ENCODE peak calls at places on chromosomes 6 and 20, in seven cellular contexts. One of them, this sample, is unnamed. For H3K4me1, the result is how much of the 10 kb centered on the place peaks cover.

GRCh38 chr6:127291495-127291894 is 24.8 kb downstream of the RNF146 start:
- DNase-seq in sigmoid colon: no peak
- DNase-seq in A549: no peak
- DNase-seq in ovary: no peak
- DNase-seq in MM.1S: no peak
- DNase-seq in heart right ventricle: no peak
- DNase-seq in mammary epithelial cell: no peak
- DNase-seq in this sample: no peak

GRCh38 chr6:24981385-24981758 is 45.6 kb upstream of the RIPOR2 start:
- DNase-seq in heart right ventricle: no peak
- DNase-seq in mammary epithelial cell: no peak
- DNase-seq in sigmoid colon: no peak
- DNase-seq in MM.1S: no peak
- DNase-seq in ovary: no peak
- DNase-seq in A549: no peak
- DNase-seq in this sample: no peak

GRCh38 chr6:18596529-18596835 is 209.3 kb downstream of the RNF144B start:
- DNase-seq in MM.1S: no peak
- DNase-seq in heart right ventricle: no peak
- DNase-seq in mammary epithelial cell: no peak
- DNase-seq in ovary: no peak
- DNase-seq in A549: no peak
- DNase-seq in sigmoid colon: no peak
- DNase-seq in this sample: no peak

GRCh38 chr6:14105547-14105946 is 12.0 kb upstream of the CD83 start:
- DNase-seq in mammary epithelial cell: no peak
- DNase-seq in sigmoid colon: no peak
- DNase-seq in MM.1S: no peak
- DNase-seq in ovary: no peak
- DNase-seq in heart right ventricle: no peak
- DNase-seq in A549: no peak
- DNase-seq in this sample: no peak

GRCh38 chr6:139374357-139375238 is at the start of gene CITED2:
- DNase-seq in MM.1S: peak
- DNase-seq in ovary: peak
- DNase-seq in A549: peak
- DNase-seq in sigmoid colon: peak
- DNase-seq in mammary epithelial cell: peak
- DNase-seq in heart right ventricle: peak
- DNase-seq in this sample: peak

GRCh38 chr6:23654745-23655144 is 471.3 kb upstream of the NRSN1 start:
- DNase-seq in MM.1S: no peak
- DNase-seq in mammary epithelial cell: no peak
- DNase-seq in sigmoid colon: no peak
- DNase-seq in ovary: no peak
- DNase-seq in heart right ventricle: no peak
- DNase-seq in A549: no peak
- DNase-seq in this sample: no peak

GRCh38 chr6:42778072-42778471 is 3.8 kb upstream of the BICRAL start:
- DNase-seq in ovary: no peak
- DNase-seq in mammary epithelial cell: no peak
- DNase-seq in sigmoid colon: no peak
- DNase-seq in heart right ventricle: no peak
- DNase-seq in MM.1S: no peak
- DNase-seq in A549: no peak
- DNase-seq in this sample: no peak

GRCh38 chr6:53795254-53795701 is 473 bp downstream of the LRRC1 start:
- DNase-seq in heart right ventricle: no peak
- DNase-seq in MM.1S: peak
- DNase-seq in ovary: no peak
- DNase-seq in mammary epithelial cell: peak
- DNase-seq in A549: no peak
- DNase-seq in sigmoid colon: no peak
- DNase-seq in this sample: no peak

GRCh38 chr6:16836186-16836981 is 75.1 kb upstream of the ATXN1 start:
- DNase-seq in MM.1S: peak
- DNase-seq in ovary: no peak
- DNase-seq in sigmoid colon: no peak
- DNase-seq in A549: no peak
- DNase-seq in mammary epithelial cell: no peak
- DNase-seq in heart right ventricle: no peak
- DNase-seq in this sample: no peak

GRCh38 chr6:89081423-89082322 is 1.1 kb downstream of the PNRC1 start:
- DNase-seq in mammary epithelial cell: peak
- DNase-seq in sigmoid colon: peak
- DNase-seq in heart right ventricle: peak
- DNase-seq in MM.1S: peak
- DNase-seq in A549: peak
- DNase-seq in ovary: peak
- DNase-seq in this sample: peak

GRCh38 chr20:35618372-35619131 is 2.9 kb downstream of the SPAG4 start:
- DNase-seq in mammary epithelial cell: peak
- DNase-seq in MM.1S: no peak
- DNase-seq in A549: peak
- DNase-seq in sigmoid colon: peak
- DNase-seq in heart right ventricle: peak
- DNase-seq in ovary: peak
- DNase-seq in this sample: peak

GRCh38 chr20:5180421-5180820 is 53.6 kb downstream of the CDS2 start:
- DNase-seq in MM.1S: no peak
- DNase-seq in heart right ventricle: no peak
- DNase-seq in sigmoid colon: no peak
- DNase-seq in ovary: no peak
- DNase-seq in A549: no peak
- DNase-seq in mammary epithelial cell: no peak
- DNase-seq in this sample: no peak

GRCh38 chr6:156794963-156795362 is 17.8 kb downstream of the ARID1B start:
- DNase-seq in ovary: no peak
- DNase-seq in mammary epithelial cell: no peak
- DNase-seq in MM.1S: no peak
- DNase-seq in sigmoid colon: no peak
- DNase-seq in heart right ventricle: no peak
- DNase-seq in A549: no peak
- DNase-seq in this sample: no peak

GRCh38 chr6:16747232-16748027 is 13.8 kb downstream of the ATXN1 start:
- DNase-seq in ovary: no peak
- DNase-seq in A549: no peak
- DNase-seq in heart right ventricle: no peak
- DNase-seq in MM.1S: no peak
- DNase-seq in mammary epithelial cell: peak
- DNase-seq in sigmoid colon: no peak
- DNase-seq in this sample: no peak

GRCh38 chr6:113995632-113996031 is 24.7 kb upstream of the HDAC2 start:
- DNase-seq in heart right ventricle: peak
- DNase-seq in ovary: peak
- DNase-seq in mammary epithelial cell: peak
- DNase-seq in MM.1S: no peak
- DNase-seq in A549: peak
- DNase-seq in sigmoid colon: peak
- DNase-seq in this sample: no peak

GRCh38 chr6:143962644-143962929 is 45.5 kb downstream of the PLAGL1 start:
- DNase-seq in MM.1S: no peak
- DNase-seq in sigmoid colon: no peak
- DNase-seq in heart right ventricle: no peak
- DNase-seq in A549: no peak
- DNase-seq in ovary: no peak
- DNase-seq in mammary epithelial cell: no peak
- DNase-seq in this sample: no peak

GRCh38 chr20:1526896-1527295 is 30.6 kb downstream of the SIRPD start:
- DNase-seq in ovary: no peak
- DNase-seq in mammary epithelial cell: no peak
- DNase-seq in MM.1S: peak
- DNase-seq in A549: no peak
- DNase-seq in heart right ventricle: no peak
- DNase-seq in sigmoid colon: no peak
- DNase-seq in this sample: no peak

GRCh38 chr6:97443408-97444080 is 160.5 kb upstream of the MMS22L start:
- DNase-seq in ovary: no peak
- DNase-seq in mammary epithelial cell: no peak
- DNase-seq in A549: no peak
- DNase-seq in sigmoid colon: no peak
- DNase-seq in MM.1S: no peak
- DNase-seq in heart right ventricle: no peak
- DNase-seq in this sample: no peak

GRCh38 chr6:52019092-52019491 is 68.3 kb downstream of the PKHD1 start:
- DNase-seq in mammary epithelial cell: no peak
- DNase-seq in ovary: no peak
- DNase-seq in sigmoid colon: no peak
- DNase-seq in heart right ventricle: no peak
- DNase-seq in A549: no peak
- DNase-seq in MM.1S: no peak
- DNase-seq in this sample: no peak

GRCh38 chr6:134920422-134920821 is 29.5 kb downstream of the ALDH8A1 start:
- DNase-seq in MM.1S: no peak
- DNase-seq in sigmoid colon: no peak
- DNase-seq in mammary epithelial cell: peak
- DNase-seq in heart right ventricle: no peak
- DNase-seq in ovary: no peak
- DNase-seq in A549: no peak
- DNase-seq in this sample: no peak

GRCh38 chr6:89430563-89430962 is 2.4 kb upstream of the ANKRD6 start:
- DNase-seq in sigmoid colon: no peak
- DNase-seq in MM.1S: no peak
- DNase-seq in heart right ventricle: no peak
- DNase-seq in ovary: no peak
- DNase-seq in A549: no peak
- DNase-seq in mammary epithelial cell: no peak
- DNase-seq in this sample: no peak

GRCh38 chr20:34004790-34005457 is 11.2 kb downstream of the RALY start:
- DNase-seq in MM.1S: no peak
- DNase-seq in heart right ventricle: no peak
- DNase-seq in A549: no peak
- DNase-seq in sigmoid colon: no peak
- DNase-seq in mammary epithelial cell: no peak
- DNase-seq in ovary: no peak
- DNase-seq in this sample: no peak
- H3K4me1 ChIP-seq in MM.1S: under half
- H3K4me1 ChIP-seq in heart right ventricle: half or more
- H3K4me1 ChIP-seq in A549: under half
- H3K4me1 ChIP-seq in sigmoid colon: under half
- H3K4me1 ChIP-seq in mammary epithelial cell: under half
- H3K4me1 ChIP-seq in ovary: under half
- H3K4me1 ChIP-seq in this sample: under half

GRCh38 chr6:77123527-77123926 is 339.8 kb downstream of the HTR1B start:
- DNase-seq in MM.1S: no peak
- DNase-seq in ovary: no peak
- DNase-seq in A549: no peak
- DNase-seq in sigmoid colon: no peak
- DNase-seq in mammary epithelial cell: peak
- DNase-seq in heart right ventricle: no peak
- DNase-seq in this sample: no peak

DNA sequence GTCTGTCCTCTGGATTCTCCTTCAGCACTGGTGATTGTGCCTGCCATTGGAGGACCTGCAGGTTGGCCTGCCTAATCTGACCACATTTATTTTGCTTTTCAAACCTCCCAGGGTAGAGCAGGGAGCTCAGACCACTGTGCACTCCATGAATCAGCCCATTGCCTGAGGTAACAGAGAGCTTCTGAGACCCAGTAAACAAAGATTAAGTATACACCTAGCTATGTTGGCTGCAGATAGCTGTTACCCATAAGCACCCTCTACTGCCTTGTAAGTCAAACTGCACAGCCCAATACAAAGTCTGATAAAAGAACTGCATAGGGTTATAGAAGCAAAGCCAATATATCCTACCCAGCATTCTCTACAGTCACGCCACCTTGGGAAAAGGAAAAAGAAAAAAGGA is 338.7 kb downstream of the HTR1B start:
- DNase-seq in MM.1S: no peak
- DNase-seq in ovary: no peak
- DNase-seq in sigmoid colon: no peak
- DNase-seq in mammary epithelial cell: peak
- DNase-seq in A549: no peak
- DNase-seq in heart right ventricle: no peak
- DNase-seq in this sample: no peak
- TF ChIP-seq CTCF in MM.1S: no peak
- TF ChIP-seq CTCF in ovary: no peak
- TF ChIP-seq CTCF in sigmoid colon: no peak
- TF ChIP-seq CTCF in mammary epithelial cell: peak
- TF ChIP-seq CTCF in A549: no peak
- TF ChIP-seq CTCF in heart right ventricle: no peak
- TF ChIP-seq CTCF in this sample: no peak

DNA sequence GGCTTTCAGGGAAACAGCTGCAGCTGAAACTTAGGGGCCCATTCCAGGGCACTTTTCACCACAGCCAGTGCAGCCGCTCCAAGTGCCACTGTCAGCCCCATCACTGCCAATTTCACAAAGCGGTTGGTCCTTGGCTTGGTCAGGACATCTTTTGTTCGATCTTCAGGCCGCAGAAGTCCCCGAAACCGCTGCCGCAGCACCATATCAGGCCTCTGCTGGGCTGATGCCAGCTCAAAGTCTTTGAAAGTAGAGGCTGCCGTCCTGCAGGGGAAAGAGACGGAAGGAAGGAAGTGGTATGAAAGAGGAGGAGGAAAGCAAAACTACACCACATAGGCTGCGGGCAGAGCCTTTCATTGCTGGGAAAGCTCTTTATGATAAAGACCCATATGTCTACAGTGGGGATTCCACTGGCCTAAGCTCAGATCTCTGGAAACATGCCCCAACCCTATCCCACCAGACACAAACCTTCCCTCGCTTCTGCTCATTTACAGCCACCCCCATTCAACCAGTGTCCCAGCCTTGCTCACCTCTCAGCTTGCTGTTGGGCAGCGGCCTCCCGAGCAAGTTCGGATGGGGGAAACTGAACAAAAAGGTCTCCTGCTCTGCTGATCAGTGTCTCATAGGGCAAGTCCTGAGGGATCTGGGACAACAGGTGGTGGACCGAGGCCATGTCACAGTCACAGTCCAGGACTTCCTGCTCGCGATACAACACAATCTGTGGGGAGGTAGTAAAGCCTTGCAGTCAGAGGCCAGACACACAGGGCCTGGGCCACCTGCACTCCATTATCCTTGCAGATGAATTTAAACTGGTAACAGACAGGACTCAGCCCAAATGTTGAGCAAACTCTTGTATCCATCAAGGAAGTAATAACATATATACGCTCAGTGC is 23.5 kb downstream of the TBC1D20 start:
- DNase-seq in A549: no peak
- DNase-seq in MM.1S: peak
- DNase-seq in heart right ventricle: peak
- DNase-seq in sigmoid colon: no peak
- DNase-seq in mammary epithelial cell: no peak
- DNase-seq in ovary: no peak
- DNase-seq in this sample: no peak
- H3K4me3 ChIP-seq in A549: no peak
- H3K4me3 ChIP-seq in MM.1S: peak
- H3K4me3 ChIP-seq in heart right ventricle: no peak
- H3K4me3 ChIP-seq in sigmoid colon: no peak
- H3K4me3 ChIP-seq in mammary epithelial cell: no peak
- H3K4me3 ChIP-seq in ovary: no peak
- H3K4me3 ChIP-seq in this sample: no peak

DNA sequence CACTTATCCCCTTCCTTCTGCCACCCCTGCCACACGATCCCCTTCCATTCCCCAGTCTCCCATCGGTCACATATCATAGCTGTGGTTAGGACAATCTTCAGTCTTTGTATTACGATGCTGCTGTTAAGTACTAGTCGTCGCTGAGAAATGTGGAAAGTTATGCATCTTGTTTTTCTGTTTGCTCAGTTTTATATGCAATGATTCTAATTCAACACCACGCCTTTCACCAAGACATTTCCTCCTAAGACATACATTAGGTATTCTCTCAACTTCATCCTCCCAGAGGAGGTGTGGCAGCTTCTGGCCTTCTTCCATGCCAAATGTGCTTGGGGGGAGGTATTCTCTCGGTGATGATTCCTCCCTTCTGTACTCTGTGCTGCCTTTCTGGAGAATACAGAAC is 66.2 kb downstream of the B4GALT5 start:
- DNase-seq in MM.1S: no peak
- DNase-seq in heart right ventricle: no peak
- DNase-seq in A549: no peak
- DNase-seq in sigmoid colon: no peak
- DNase-seq in mammary epithelial cell: no peak
- DNase-seq in ovary: no peak
- DNase-seq in this sample: no peak
- H3K4me1 ChIP-seq in MM.1S: under half
- H3K4me1 ChIP-seq in heart right ventricle: under half
- H3K4me1 ChIP-seq in A549: under half
- H3K4me1 ChIP-seq in sigmoid colon: under half
- H3K4me1 ChIP-seq in mammary epithelial cell: under half
- H3K4me1 ChIP-seq in ovary: under half
- H3K4me1 ChIP-seq in this sample: under half

This sample was measured in right atrium auricular region.